ENCODE peak calls at places on chromosome 20, in nine cellular contexts. U is RCC 7860; Z is choroid plexus epithelial cell; G is fibroblast of mammary gland; F is amniotic stem cell; O is naive thymus-derived CD4-positive, alpha-beta T cell; K is iPS DF 19.7; A is NCI-H1105; D is tibial nerve. J is an unnamed sample.

GRCh38 chr20:47988601-47989116 is 203.4 kb upstream of the SULF2 start:
- DNase-seq in G (no peak), U (no peak), K (no peak), D (no peak), A (no peak), Z (no peak), F (no peak), O (no peak), J (no peak)

GRCh38 chr20:46992640-46993035 is 98.0 kb downstream of the EYA2 start:
- DNase-seq in K (no peak), Z (no peak), G (no peak), U (no peak), D (no peak), O (no peak), F (no peak), A (no peak), J (no peak)

GRCh38 chr20:53621482-53622246 is 28.0 kb upstream of the ZNF217 start:
- DNase-seq in K (no peak), D (peak), G (peak), U (peak), F (no peak), A (peak), Z (peak), O (no peak), J (peak)

GRCh38 chr20:53959849-53960585 is 110.4 kb downstream of the BCAS1 start:
- DNase-seq in Z (peak), A (no peak), O (no peak), D (no peak), G (peak), K (no peak), F (no peak), U (no peak), J (peak)

GRCh38 chr20:51792960-51793359 is 9.4 kb downstream of the SALL4 start:
- DNase-seq in G (no peak), U (no peak), Z (no peak), K (no peak), D (no peak), O (no peak), F (no peak), A (no peak), J (no peak)

GRCh38 chr20:49863666-49864065 is 51.0 kb downstream of the SLC9A8 start:
- DNase-seq in K (no peak), Z (no peak), O (no peak), G (no peak), D (no peak), U (no peak), A (no peak), F (no peak), J (no peak)

GRCh38 chr20:61166324-61166723 is 85.7 kb upstream of the CDH4 start:
- DNase-seq in D (no peak), U (peak), G (peak), A (no peak), F (no peak), Z (peak), O (no peak), K (no peak), J (peak)

GRCh38 chr20:58389968-58390658 is 1.1 kb downstream of the VAPB start:
- DNase-seq in Z (no peak), A (no peak), O (no peak), U (no peak), D (no peak), F (no peak), G (no peak), K (no peak), J (no peak)

GRCh38 chr20:11117808-11118528 is 444.2 kb upstream of the JAG1 start:
- DNase-seq in U (peak), A (no peak), G (peak), Z (peak), F (no peak), D (no peak), K (no peak), O (no peak), J (peak)

GRCh38 chr20:18613553-18613952 is 25.7 kb downstream of the DTD1 start:
- DNase-seq in O (no peak), K (no peak), F (no peak), A (no peak), G (peak), Z (no peak), D (no peak), U (peak), J (peak)

GRCh38 chr20:836188-836587 is 2.7 kb downstream of the FAM110A start:
- DNase-seq in Z (no peak), D (no peak), F (no peak), K (no peak), G (no peak), U (no peak), O (no peak), A (no peak), J (no peak)

GRCh38 chr20:63693079-63693974 is 3.1 kb upstream of the TNFRSF6B start:
- DNase-seq in K (no peak), O (no peak), A (no peak), G (no peak), F (no peak), Z (no peak), D (no peak), U (no peak), J (no peak)

GRCh38 chr20:47784599-47785320 is 521 bp downstream of the SULF2 start:
- DNase-seq in F (no peak), Z (peak), D (peak), U (no peak), G (peak), O (no peak), A (no peak), K (no peak), J (peak)

GRCh38 chr20:12061471-12061870 is 143.8 kb downstream of the BTBD3 start:
- DNase-seq in O (no peak), Z (no peak), A (no peak), D (no peak), U (no peak), F (no peak), K (no peak), G (peak), J (no peak)

GRCh38 chr20:8932192-8933150 is 136.4 kb upstream of the PLCB4 start:
- DNase-seq in Z (peak), A (no peak), O (no peak), D (no peak), K (no peak), F (peak), G (peak), U (peak), J (peak)

GRCh38 chr20:15005300-15005986 is 668.0 kb upstream of the FLRT3 start:
- DNase-seq in K (no peak), G (no peak), Z (peak), A (no peak), U (no peak), D (no peak), O (no peak), F (no peak), J (no peak)

GRCh38 chr20:46031701-46032254 is 2.8 kb downstream of the SLC12A5 start:
- DNase-seq in O (no peak), A (peak), D (no peak), G (no peak), K (no peak), U (no peak), F (no peak), Z (no peak), J (no peak)

GRCh38 chr20:37243937-37244571 is 17.6 kb downstream of the GHRH start:
- DNase-seq in G (no peak), F (no peak), Z (peak), U (no peak), D (no peak), A (no peak), K (no peak), O (no peak), J (no peak)

GRCh38 chr20:52103469-52103910 is 88.1 kb downstream of the ZFP64 start:
- DNase-seq in O (no peak), G (peak), D (no peak), A (no peak), K (no peak), U (no peak), F (no peak), Z (peak), J (peak)

GRCh38 chr20:53162251-53162835 is 190.2 kb downstream of the TSHZ2 start:
- DNase-seq in G (peak), U (peak), K (peak), A (no peak), O (no peak), D (peak), Z (peak), F (no peak), J (peak)

GRCh38 chr20:63009988-63010769 is 3.4 kb upstream of the BHLHE23 start:
- DNase-seq in K (no peak), U (no peak), F (no peak), O (peak), Z (peak), A (no peak), D (no peak), G (peak), J (no peak)

GRCh38 chr20:42435230-42435629 is 754.5 kb downstream of the PTPRT start:
- DNase-seq in K (no peak), O (no peak), G (no peak), F (no peak), D (no peak), Z (no peak), U (no peak), A (no peak), J (no peak)

GRCh38 chr20:60691966-60692615 is 560.0 kb upstream of the CDH4 start:
- DNase-seq in G (no peak), U (no peak), K (peak), F (no peak), Z (no peak), D (no peak), A (no peak), O (no peak), J (no peak)

GRCh38 chr20:53124075-53124532 is 151.9 kb downstream of the TSHZ2 start:
- DNase-seq in O (no peak), D (peak), F (no peak), G (peak), Z (no peak), K (no peak), U (no peak), A (no peak), J (no peak)

GRCh38 chr20:49028684-49029083 is 17.4 kb upstream of the CSE1L start:
- DNase-seq in K (no peak), U (no peak), A (no peak), G (peak), D (no peak), F (no peak), Z (peak), O (no peak), J (no peak)

GRCh38 chr20:37586078-37586477 is 58.4 kb upstream of the BLCAP start:
- DNase-seq in F (no peak), U (no peak), K (no peak), A (no peak), O (no peak), G (no peak), Z (no peak), D (no peak), J (no peak)

GRCh38 chr20:19212524-19213502 is at the start of gene SLC24A3:
- DNase-seq in D (no peak), F (peak), G (peak), Z (peak), A (peak), U (no peak), O (no peak), K (no peak), J (no peak)

GRCh38 chr20:43694763-43695162 is 27.8 kb downstream of the MYBL2 start:
- DNase-seq in F (no peak), G (no peak), K (no peak), Z (no peak), O (no peak), U (no peak), A (no peak), D (no peak), J (no peak)

GRCh38 chr20:4171538-4172116 is 156.3 kb upstream of the RNF24 start:
- DNase-seq in D (no peak), O (no peak), F (no peak), U (no peak), A (no peak), Z (peak), K (no peak), G (no peak), J (no peak)

GRCh38 chr20:4406627-4407026 is 315.1 kb upstream of the PRND start:
- DNase-seq in O (no peak), Z (peak), G (peak), A (no peak), D (no peak), U (no peak), K (no peak), F (peak), J (no peak)

GRCh38 chr20:610130-611046 is at the start of gene TCF15:
- DNase-seq in G (peak), D (no peak), K (no peak), A (no peak), O (no peak), Z (peak), F (no peak), U (no peak), J (no peak)

GRCh38 chr20:63641792-63642517 is 11.3 kb downstream of the STMN3 start:
- DNase-seq in D (peak), A (peak), Z (peak), O (peak), G (peak), F (peak), U (peak), K (peak), J (peak)

GRCh38 chr20:15851576-15852075 is 721.6 kb downstream of the KIF16B start:
- DNase-seq in G (no peak), K (no peak), A (no peak), O (no peak), F (no peak), Z (no peak), D (no peak), U (no peak), J (no peak)

GRCh38 chr20:45370571-45371204 is 7.4 kb downstream of the TP53TG5 start:
- DNase-seq in K (no peak), A (no peak), G (no peak), O (no peak), D (no peak), Z (no peak), F (no peak), U (no peak), J (no peak)

GRCh38 chr20:47620808-47621805 is 119.4 kb downstream of the NCOA3 start:
- DNase-seq in K (no peak), O (peak), U (peak), D (peak), Z (peak), A (peak), F (no peak), G (peak), J (peak)

GRCh38 chr20:23493172-23493772 is 2.4 kb downstream of the CST8 start:
- DNase-seq in K (no peak), F (no peak), D (no peak), U (no peak), O (no peak), Z (no peak), A (no peak), G (no peak), J (no peak)

GRCh38 chr20:42852691-42853090 is 337.0 kb downstream of the PTPRT start:
- DNase-seq in O (no peak), F (no peak), D (no peak), G (no peak), Z (no peak), K (no peak), A (no peak), U (no peak), J (no peak)

GRCh38 chr20:24368253-24368652 is 101.2 kb upstream of the SYNDIG1 start:
- DNase-seq in U (no peak), A (no peak), D (no peak), K (no peak), G (no peak), O (no peak), F (no peak), Z (no peak), J (no peak)

GRCh38 chr20:32984196-32984595 is 20.0 kb downstream of the SUN5 start:
- DNase-seq in K (no peak), F (no peak), D (no peak), A (no peak), G (no peak), Z (no peak), U (no peak), O (no peak), J (no peak)

J was measured in kidney glomerular epithelial cell.